ENCODE peak calls at places on chromosome 20, in seven cellular contexts. One of them, this sample, is unnamed.

GRCh38 chr20:44280387-44280786 is 30.6 kb downstream of the FITM2 start:
- ATAC-seq in SK-N-SH treated with all-trans-retinoic acid at 6 μM for 48 hours: no peak
- ATAC-seq in upper lobe of left lung: no peak
- ATAC-seq in left lung: no peak
- ATAC-seq in heart left ventricle: no peak
- ATAC-seq in lower lobe of right lung: no peak
- ATAC-seq in sciatic nerve: no peak
- ATAC-seq in this sample: no peak

GRCh38 chr20:57209413-57209812 is 57.0 kb downstream of the BMP7 start:
- ATAC-seq in SK-N-SH treated with all-trans-retinoic acid at 6 μM for 48 hours: no peak
- ATAC-seq in lower lobe of right lung: no peak
- ATAC-seq in upper lobe of left lung: no peak
- ATAC-seq in sciatic nerve: no peak
- ATAC-seq in heart left ventricle: no peak
- ATAC-seq in left lung: no peak
- ATAC-seq in this sample: no peak

GRCh38 chr20:50297498-50298348 is 107.1 kb downstream of the CEBPB start:
- ATAC-seq in left lung: no peak
- ATAC-seq in SK-N-SH treated with all-trans-retinoic acid at 6 μM for 48 hours: no peak
- ATAC-seq in sciatic nerve: no peak
- ATAC-seq in lower lobe of right lung: no peak
- ATAC-seq in upper lobe of left lung: no peak
- ATAC-seq in heart left ventricle: no peak
- ATAC-seq in this sample: no peak

GRCh38 chr20:25389858-25390537 is 637 bp downstream of the ABHD12 start:
- ATAC-seq in lower lobe of right lung: peak; percentile 63
- ATAC-seq in left lung: peak; percentile 63
- ATAC-seq in SK-N-SH treated with all-trans-retinoic acid at 6 μM for 48 hours: peak; percentile 59
- ATAC-seq in heart left ventricle: no peak
- ATAC-seq in upper lobe of left lung: peak; percentile 63
- ATAC-seq in sciatic nerve: peak; percentile 33
- ATAC-seq in this sample: peak; percentile 32

GRCh38 chr20:58112017-58112781 is 116.3 kb downstream of the ANKRD60 start:
- ATAC-seq in lower lobe of right lung: no peak
- ATAC-seq in left lung: peak; percentile 75
- ATAC-seq in SK-N-SH treated with all-trans-retinoic acid at 6 μM for 48 hours: peak; percentile 89
- ATAC-seq in upper lobe of left lung: peak; percentile 64
- ATAC-seq in heart left ventricle: no peak
- ATAC-seq in sciatic nerve: peak; percentile 67
- ATAC-seq in this sample: peak; percentile 79

GRCh38 chr20:8284902-8285301 is 152.8 kb downstream of the PLCB1 start:
- ATAC-seq in lower lobe of right lung: no peak
- ATAC-seq in sciatic nerve: no peak
- ATAC-seq in upper lobe of left lung: no peak
- ATAC-seq in left lung: no peak
- ATAC-seq in heart left ventricle: no peak
- ATAC-seq in SK-N-SH treated with all-trans-retinoic acid at 6 μM for 48 hours: no peak
- ATAC-seq in this sample: no peak

GRCh38 chr20:14412102-14412501 is 74.7 kb upstream of the FLRT3 start:
- ATAC-seq in upper lobe of left lung: no peak
- ATAC-seq in SK-N-SH treated with all-trans-retinoic acid at 6 μM for 48 hours: no peak
- ATAC-seq in heart left ventricle: no peak
- ATAC-seq in sciatic nerve: no peak
- ATAC-seq in lower lobe of right lung: no peak
- ATAC-seq in left lung: no peak
- ATAC-seq in this sample: no peak

GRCh38 chr20:43987531-43987930 is 72.9 kb downstream of the TOX2 start:
- ATAC-seq in heart left ventricle: no peak
- ATAC-seq in left lung: no peak
- ATAC-seq in upper lobe of left lung: no peak
- ATAC-seq in SK-N-SH treated with all-trans-retinoic acid at 6 μM for 48 hours: no peak
- ATAC-seq in sciatic nerve: no peak
- ATAC-seq in lower lobe of right lung: no peak
- ATAC-seq in this sample: no peak

GRCh38 chr20:63518351-63518861 is 2.2 kb upstream of the PPDPF start:
- ATAC-seq in left lung: no peak
- ATAC-seq in sciatic nerve: no peak
- ATAC-seq in SK-N-SH treated with all-trans-retinoic acid at 6 μM for 48 hours: no peak
- ATAC-seq in upper lobe of left lung: no peak
- ATAC-seq in lower lobe of right lung: no peak
- ATAC-seq in heart left ventricle: no peak
- ATAC-seq in this sample: no peak

GRCh38 chr20:6075428-6076219 is 21.8 kb upstream of the LRRN4 start:
- ATAC-seq in lower lobe of right lung: no peak
- ATAC-seq in upper lobe of left lung: no peak
- ATAC-seq in left lung: no peak
- ATAC-seq in SK-N-SH treated with all-trans-retinoic acid at 6 μM for 48 hours: no peak
- ATAC-seq in sciatic nerve: peak; percentile 41
- ATAC-seq in heart left ventricle: peak; percentile 57
- ATAC-seq in this sample: peak; percentile 34

GRCh38 chr20:14062171-14062570 is 66.9 kb downstream of the MACROD2 start:
- ATAC-seq in heart left ventricle: no peak
- ATAC-seq in SK-N-SH treated with all-trans-retinoic acid at 6 μM for 48 hours: no peak
- ATAC-seq in upper lobe of left lung: no peak
- ATAC-seq in lower lobe of right lung: no peak
- ATAC-seq in left lung: no peak
- ATAC-seq in sciatic nerve: no peak
- ATAC-seq in this sample: no peak

GRCh38 chr20:41476446-41476845 is 109.8 kb upstream of the EMILIN3 start:
- ATAC-seq in SK-N-SH treated with all-trans-retinoic acid at 6 μM for 48 hours: peak; percentile 49
- ATAC-seq in heart left ventricle: no peak
- ATAC-seq in lower lobe of right lung: no peak
- ATAC-seq in upper lobe of left lung: no peak
- ATAC-seq in sciatic nerve: no peak
- ATAC-seq in left lung: peak; percentile 28
- ATAC-seq in this sample: no peak

GRCh38 chr20:34604980-34605788 is 46.7 kb downstream of the MAP1LC3A start:
- ATAC-seq in upper lobe of left lung: no peak
- ATAC-seq in SK-N-SH treated with all-trans-retinoic acid at 6 μM for 48 hours: peak; percentile 74
- ATAC-seq in sciatic nerve: peak; percentile 79
- ATAC-seq in heart left ventricle: no peak
- ATAC-seq in lower lobe of right lung: no peak
- ATAC-seq in left lung: no peak
- ATAC-seq in this sample: peak; percentile 58

GRCh38 chr20:62595491-62595890 is 46.8 kb upstream of the SLCO4A1 start:
- ATAC-seq in upper lobe of left lung: peak; percentile 77
- ATAC-seq in SK-N-SH treated with all-trans-retinoic acid at 6 μM for 48 hours: peak; percentile 81
- ATAC-seq in left lung: peak; percentile 57
- ATAC-seq in heart left ventricle: no peak
- ATAC-seq in lower lobe of right lung: peak; percentile 21
- ATAC-seq in sciatic nerve: peak; percentile 33
- ATAC-seq in this sample: peak; percentile 78

GRCh38 chr20:59020938-59021551 is 1.8 kb downstream of the TUBB1 start:
- ATAC-seq in SK-N-SH treated with all-trans-retinoic acid at 6 μM for 48 hours: peak; percentile 68
- ATAC-seq in left lung: no peak
- ATAC-seq in heart left ventricle: no peak
- ATAC-seq in sciatic nerve: no peak
- ATAC-seq in upper lobe of left lung: no peak
- ATAC-seq in lower lobe of right lung: no peak
- ATAC-seq in this sample: no peak

GRCh38 chr20:10278416-10278815 is 59.8 kb downstream of the SNAP25 start:
- ATAC-seq in SK-N-SH treated with all-trans-retinoic acid at 6 μM for 48 hours: no peak
- ATAC-seq in lower lobe of right lung: no peak
- ATAC-seq in sciatic nerve: no peak
- ATAC-seq in left lung: no peak
- ATAC-seq in heart left ventricle: no peak
- ATAC-seq in upper lobe of left lung: no peak
- ATAC-seq in this sample: no peak

GRCh38 chr20:23245553-23246128 is 105.0 kb upstream of the NXT1 start:
- ATAC-seq in lower lobe of right lung: peak; percentile 85
- ATAC-seq in SK-N-SH treated with all-trans-retinoic acid at 6 μM for 48 hours: peak; percentile 87
- ATAC-seq in sciatic nerve: peak; percentile 67
- ATAC-seq in left lung: peak; percentile 90
- ATAC-seq in upper lobe of left lung: peak; percentile 77
- ATAC-seq in heart left ventricle: peak; percentile 40
- ATAC-seq in this sample: peak; percentile 39

GRCh38 chr20:427849-428657 is 20.0 kb downstream of the RBCK1 start:
- ATAC-seq in lower lobe of right lung: no peak
- ATAC-seq in sciatic nerve: no peak
- ATAC-seq in SK-N-SH treated with all-trans-retinoic acid at 6 μM for 48 hours: no peak
- ATAC-seq in heart left ventricle: no peak
- ATAC-seq in left lung: no peak
- ATAC-seq in upper lobe of left lung: no peak
- ATAC-seq in this sample: no peak